ENCODE peak calls at places on chromosomes 12 and 14, in seven cellular contexts. One of them, this sample, is unnamed.

GRCh38 chr12:29581641-29582040 is 84.2 kb upstream of the OVCH1 start:
- DNase-seq in naive thymus-derived CD8-positive, alpha-beta T cell: no peak
- DNase-seq in mesothelial cell of epicardium: no peak
- DNase-seq in glutamatergic neuron: no peak
- DNase-seq in endothelial cell of umbilical vein: peak; percentile 74
- DNase-seq in DMS79: no peak
- DNase-seq in amygdala: no peak
- DNase-seq in this sample: no peak

GRCh38 chr12:21300632-21301031 is 34.1 kb downstream of the SLCO1A2 start:
- DNase-seq in naive thymus-derived CD8-positive, alpha-beta T cell: no peak
- DNase-seq in mesothelial cell of epicardium: no peak
- DNase-seq in glutamatergic neuron: no peak
- DNase-seq in endothelial cell of umbilical vein: no peak
- DNase-seq in DMS79: no peak
- DNase-seq in amygdala: no peak
- DNase-seq in this sample: no peak

GRCh38 chr14:105282098-105282725 is 18.6 kb downstream of the BRF1 start:
- DNase-seq in naive thymus-derived CD8-positive, alpha-beta T cell: no peak
- DNase-seq in mesothelial cell of epicardium: no peak
- DNase-seq in glutamatergic neuron: no peak
- DNase-seq in endothelial cell of umbilical vein: no peak
- DNase-seq in DMS79: no peak
- DNase-seq in amygdala: no peak
- DNase-seq in this sample: no peak

GRCh38 chr14:68667313-68667791 is 125.5 kb downstream of the ZFP36L1 start:
- DNase-seq in naive thymus-derived CD8-positive, alpha-beta T cell: no peak
- DNase-seq in mesothelial cell of epicardium: no peak
- DNase-seq in glutamatergic neuron: no peak
- DNase-seq in endothelial cell of umbilical vein: no peak
- DNase-seq in DMS79: no peak
- DNase-seq in amygdala: no peak
- DNase-seq in this sample: no peak

GRCh38 chr14:101031721-101032120 is 128.2 kb upstream of the RTL1 start:
- DNase-seq in naive thymus-derived CD8-positive, alpha-beta T cell: peak; percentile 8
- DNase-seq in mesothelial cell of epicardium: no peak
- DNase-seq in glutamatergic neuron: peak; percentile 1
- DNase-seq in endothelial cell of umbilical vein: no peak
- DNase-seq in DMS79: no peak
- DNase-seq in amygdala: no peak
- DNase-seq in this sample: no peak

GRCh38 chr12:58387199-58387598 is 445.8 kb downstream of the ATP23 start:
- DNase-seq in naive thymus-derived CD8-positive, alpha-beta T cell: no peak
- DNase-seq in mesothelial cell of epicardium: no peak
- DNase-seq in glutamatergic neuron: no peak
- DNase-seq in endothelial cell of umbilical vein: no peak
- DNase-seq in DMS79: no peak
- DNase-seq in amygdala: no peak
- DNase-seq in this sample: no peak

GRCh38 chr12:100460702-100461101 is 13.0 kb upstream of the NR1H4 start:
- DNase-seq in naive thymus-derived CD8-positive, alpha-beta T cell: no peak
- DNase-seq in mesothelial cell of epicardium: no peak
- DNase-seq in glutamatergic neuron: no peak
- DNase-seq in endothelial cell of umbilical vein: no peak
- DNase-seq in DMS79: no peak
- DNase-seq in amygdala: no peak
- DNase-seq in this sample: no peak

GRCh38 chr12:47818701-47819543 is 781 bp downstream of the HDAC7 start:
- DNase-seq in naive thymus-derived CD8-positive, alpha-beta T cell: peak; percentile 73
- DNase-seq in mesothelial cell of epicardium: no peak
- DNase-seq in glutamatergic neuron: peak; percentile 77
- DNase-seq in endothelial cell of umbilical vein: peak; percentile 23
- DNase-seq in DMS79: no peak
- DNase-seq in amygdala: no peak
- DNase-seq in this sample: peak; percentile 56

GRCh38 chr14:104445832-104446381 is 133.7 kb upstream of the C14orf180 start:
- DNase-seq in naive thymus-derived CD8-positive, alpha-beta T cell: peak; percentile 53
- DNase-seq in mesothelial cell of epicardium: no peak
- DNase-seq in glutamatergic neuron: no peak
- DNase-seq in endothelial cell of umbilical vein: no peak
- DNase-seq in DMS79: no peak
- DNase-seq in amygdala: no peak
- DNase-seq in this sample: no peak

GRCh38 chr14:75268638-75269550 is 9.7 kb upstream of the FOS start:
- DNase-seq in naive thymus-derived CD8-positive, alpha-beta T cell: no peak
- DNase-seq in mesothelial cell of epicardium: no peak
- DNase-seq in glutamatergic neuron: no peak
- DNase-seq in endothelial cell of umbilical vein: no peak
- DNase-seq in DMS79: no peak
- DNase-seq in amygdala: no peak
- DNase-seq in this sample: no peak

GRCh38 chr12:110928700-110929099 is 8.3 kb upstream of the MYL2 start:
- DNase-seq in naive thymus-derived CD8-positive, alpha-beta T cell: no peak
- DNase-seq in mesothelial cell of epicardium: no peak
- DNase-seq in glutamatergic neuron: no peak
- DNase-seq in endothelial cell of umbilical vein: no peak
- DNase-seq in DMS79: no peak
- DNase-seq in amygdala: no peak
- DNase-seq in this sample: no peak

GRCh38 chr12:67193705-67194104 is 75.5 kb upstream of the CAND1 start:
- DNase-seq in naive thymus-derived CD8-positive, alpha-beta T cell: no peak
- DNase-seq in mesothelial cell of epicardium: peak; percentile 24
- DNase-seq in glutamatergic neuron: no peak
- DNase-seq in endothelial cell of umbilical vein: peak; percentile 24
- DNase-seq in DMS79: no peak
- DNase-seq in amygdala: no peak
- DNase-seq in this sample: no peak

GRCh38 chr12:24661657-24662096 is 287.2 kb downstream of the BCAT1 start:
- DNase-seq in naive thymus-derived CD8-positive, alpha-beta T cell: no peak
- DNase-seq in mesothelial cell of epicardium: no peak
- DNase-seq in glutamatergic neuron: no peak
- DNase-seq in endothelial cell of umbilical vein: no peak
- DNase-seq in DMS79: no peak
- DNase-seq in amygdala: peak; percentile 27
- DNase-seq in this sample: no peak

GRCh38 chr12:47838286-47838931 is 18.7 kb upstream of the HDAC7 start:
- DNase-seq in naive thymus-derived CD8-positive, alpha-beta T cell: peak; percentile 71
- DNase-seq in mesothelial cell of epicardium: no peak
- DNase-seq in glutamatergic neuron: peak; percentile 33
- DNase-seq in endothelial cell of umbilical vein: peak; percentile 41
- DNase-seq in DMS79: no peak
- DNase-seq in amygdala: no peak
- DNase-seq in this sample: peak; percentile 49

GRCh38 chr12:53328043-53328435 is 6.6 kb upstream of the AAAS start:
- DNase-seq in naive thymus-derived CD8-positive, alpha-beta T cell: no peak
- DNase-seq in mesothelial cell of epicardium: no peak
- DNase-seq in glutamatergic neuron: peak; percentile 47
- DNase-seq in endothelial cell of umbilical vein: no peak
- DNase-seq in DMS79: no peak
- DNase-seq in amygdala: no peak
- DNase-seq in this sample: peak; percentile 35

GRCh38 chr14:104673481-104673880 is 15.9 kb upstream of the INF2 start:
- DNase-seq in naive thymus-derived CD8-positive, alpha-beta T cell: peak; percentile 44
- DNase-seq in mesothelial cell of epicardium: no peak
- DNase-seq in glutamatergic neuron: no peak
- DNase-seq in endothelial cell of umbilical vein: no peak
- DNase-seq in DMS79: no peak
- DNase-seq in amygdala: no peak
- DNase-seq in this sample: no peak

GRCh38 chr12:105822131-105823103 is 316.3 kb downstream of the NUAK1 start:
- DNase-seq in naive thymus-derived CD8-positive, alpha-beta T cell: no peak
- DNase-seq in mesothelial cell of epicardium: no peak
- DNase-seq in glutamatergic neuron: no peak
- DNase-seq in endothelial cell of umbilical vein: no peak
- DNase-seq in DMS79: no peak
- DNase-seq in amygdala: no peak
- DNase-seq in this sample: no peak

GRCh38 chr12:88529531-88530488 is 50.5 kb downstream of the KITLG start:
- DNase-seq in naive thymus-derived CD8-positive, alpha-beta T cell: no peak
- DNase-seq in mesothelial cell of epicardium: no peak
- DNase-seq in glutamatergic neuron: no peak
- DNase-seq in endothelial cell of umbilical vein: peak; percentile 58
- DNase-seq in DMS79: no peak
- DNase-seq in amygdala: no peak
- DNase-seq in this sample: no peak

GRCh38 chr12:114476159-114476558 is 70.2 kb upstream of the TBX5 start:
- DNase-seq in naive thymus-derived CD8-positive, alpha-beta T cell: no peak
- DNase-seq in mesothelial cell of epicardium: no peak
- DNase-seq in glutamatergic neuron: no peak
- DNase-seq in endothelial cell of umbilical vein: no peak
- DNase-seq in DMS79: peak; percentile 3
- DNase-seq in amygdala: no peak
- DNase-seq in this sample: no peak

GRCh38 chr12:4164591-4165558 is 108.7 kb upstream of the CCND2 start:
- DNase-seq in naive thymus-derived CD8-positive, alpha-beta T cell: peak; percentile 78
- DNase-seq in mesothelial cell of epicardium: peak; percentile 61
- DNase-seq in glutamatergic neuron: peak; percentile 65
- DNase-seq in endothelial cell of umbilical vein: peak; percentile 54
- DNase-seq in DMS79: no peak
- DNase-seq in amygdala: no peak
- DNase-seq in this sample: no peak

GRCh38 chr14:23863836-23864235 is 89.7 kb upstream of the DHRS4 start:
- DNase-seq in naive thymus-derived CD8-positive, alpha-beta T cell: no peak
- DNase-seq in mesothelial cell of epicardium: no peak
- DNase-seq in glutamatergic neuron: no peak
- DNase-seq in endothelial cell of umbilical vein: no peak
- DNase-seq in DMS79: no peak
- DNase-seq in amygdala: no peak
- DNase-seq in this sample: no peak